ENCODE peak calls at places on chromosome 17, in nine cellular contexts. Y, W, K, E, V, O, S, A and J are unnamed samples.

GRCh38 chr17:2212328-2212981 is 91.1 kb downstream of the SMG6 start:
- DNase-seq in Y (no peak), W (peak), K (no peak), E (no peak), V (peak), O (no peak), S (no peak), A (no peak), J (no peak)

GRCh38 chr17:69853533-69854262 is 221.3 kb upstream of the KCNJ16 start:
- DNase-seq in Y (peak), W (no peak), K (no peak), E (no peak), V (no peak), O (no peak), S (no peak), A (no peak), J (no peak)

GRCh38 chr17:57859601-57860413 is 10.0 kb upstream of the MRPS23 start:
- DNase-seq in Y (no peak), W (no peak), K (no peak), E (no peak), V (peak), O (no peak), S (no peak), A (no peak), J (no peak)

GRCh38 chr17:11986939-11987329 is 10.3 kb downstream of the ZNF18 start:
- DNase-seq in Y (peak), W (no peak), K (no peak), E (peak), V (no peak), O (no peak), S (no peak), A (peak), J (no peak)

GRCh38 chr17:75864448-75864871 is 9.3 kb upstream of the WBP2 start:
- DNase-seq in Y (peak), W (peak), K (no peak), E (no peak), V (no peak), O (no peak), S (no peak), A (no peak), J (peak)

GRCh38 chr17:65547253-65547670 is 14.2 kb downstream of the AXIN2 start:
- DNase-seq in Y (peak), W (no peak), K (no peak), E (peak), V (no peak), O (no peak), S (no peak), A (no peak), J (no peak)

GRCh38 chr17:75843577-75844529 is at the start of gene UNC13D:
- DNase-seq in Y (no peak), W (no peak), K (no peak), E (peak), V (no peak), O (no peak), S (no peak), A (no peak), J (no peak)

GRCh38 chr17:13421581-13421980 is 180.1 kb downstream of the HS3ST3A1 start:
- DNase-seq in Y (peak), W (no peak), K (no peak), E (no peak), V (no peak), O (no peak), S (no peak), A (no peak), J (no peak)

GRCh38 chr17:76491271-76492184 is 9.7 kb downstream of the RHBDF2 start:
- DNase-seq in Y (no peak), W (no peak), K (no peak), E (no peak), V (no peak), O (no peak), S (no peak), A (no peak), J (no peak)